ENCODE peak calls at places on chromosomes 11 and 22, in four cellular contexts. M is K562, O is sigmoid colon, H is suprapubic skin. J is an unnamed sample.

GRCh38 chr11:2837096-2837601 is 48.4 kb downstream of the CDKN1C start:
- DNase-seq in M (peak; percentile 85), H (peak; percentile 91), O (peak; percentile 93), J (peak; percentile 68)

GRCh38 chr22:27755521-27756211 is 45.9 kb downstream of the MN1 start:
- DNase-seq in O (no peak), H (no peak), M (no peak), J (no peak)

GRCh38 chr11:126861796-126862195 is 138.8 kb downstream of the KIRREL3 start:
- DNase-seq in H (no peak), O (no peak), M (no peak), J (no peak)

GRCh38 chr11:65497141-65498041 is 1.5 kb upstream of the MALAT1 start:
- DNase-seq in H (peak; percentile 99), O (peak; percentile 100), M (peak; percentile 86), J (peak; percentile 99)

GRCh38 chr22:20062766-20063083 is 17.3 kb upstream of the DGCR8 start:
- DNase-seq in O (no peak), M (no peak), H (no peak), J (no peak)

GRCh38 chr22:46674367-46674781 is 54.2 kb downstream of the GRAMD4 start:
- DNase-seq in H (no peak), M (no peak), O (peak; percentile 83), J (peak; percentile 61)

GRCh38 chr11:87477321-87477720 is 439.6 kb downstream of the TMEM135 start:
- DNase-seq in O (no peak), M (no peak), H (no peak), J (no peak)

GRCh38 chr22:48701296-48702030 is 1126.2 kb downstream of the BRD1 start:
- DNase-seq in O (no peak), M (no peak), H (no peak), J (no peak)

GRCh38 chr11:63532799-63533475 is 3.7 kb upstream of the PLAAT4 start:
- DNase-seq in M (no peak), O (no peak), H (no peak), J (no peak)

GRCh38 chr11:68686486-68686885 is 2.1 kb downstream of the GAL start:
- DNase-seq in O (peak; percentile 53), M (no peak), H (peak; percentile 52), J (no peak)

GRCh38 chr11:46251954-46252353 is 25.5 kb upstream of the CREB3L1 start:
- DNase-seq in O (no peak), H (no peak), M (no peak), J (no peak)

GRCh38 chr11:30143098-30143705 is 87.6 kb upstream of the FSHB start:
- DNase-seq in O (no peak), M (peak; percentile 39), H (no peak), J (no peak)

GRCh38 chr11:134025086-134025437 is 43.8 kb upstream of the JAM3 start:
- DNase-seq in O (no peak), H (no peak), M (no peak), J (no peak)

GRCh38 chr11:85809191-85809590 is 1.8 kb downstream of the SYTL2 start:
- DNase-seq in M (no peak), O (no peak), H (no peak), J (no peak)

GRCh38 chr11:72655014-72655413 is 19.2 kb downstream of the PDE2A start:
- DNase-seq in O (no peak), M (no peak), H (no peak), J (no peak)

GRCh38 chr11:72652133-72652532 is 22.1 kb downstream of the PDE2A start:
- DNase-seq in H (no peak), O (no peak), M (no peak), J (no peak)

GRCh38 chr11:72653616-72654000 is 20.6 kb downstream of the PDE2A start:
- DNase-seq in H (no peak), M (no peak), O (no peak), J (no peak)

GRCh38 chr11:72655896-72656464 is 18.2 kb downstream of the PDE2A start:
- DNase-seq in M (no peak), O (no peak), H (no peak), J (no peak)

GRCh38 chr11:72652871-72653615 is 21.2 kb downstream of the PDE2A start:
- DNase-seq in M (peak; percentile 82), H (no peak), O (no peak), J (no peak)
- TF ChIP-seq EP300 in M (peak; percentile 18), H (no peak), O (no peak), J (no peak)

GRCh38 chr11:1262172-1263006 is 39.5 kb downstream of the MUC5B start:
- DNase-seq in M (peak; percentile 85), O (peak; percentile 97), H (peak; percentile 98), J (peak; percentile 96)
- TF ChIP-seq POLR2A in M (peak; percentile 86), O (no peak), H (no peak), J (peak; percentile 52)

GRCh38 chr11:117218133-117218915 is 13.5 kb downstream of the PCSK7 start:
- DNase-seq in O (peak; percentile 85), M (no peak), H (no peak), J (peak; percentile 7)

GRCh38 chr11:117219001-117219400 is 12.9 kb downstream of the PCSK7 start:
- DNase-seq in M (no peak), H (no peak), O (peak; percentile 63), J (no peak)

GRCh38 chr11:117219995-117220394 is 11.9 kb downstream of the PCSK7 start:
- DNase-seq in H (no peak), M (no peak), O (peak; percentile 35), J (no peak)

GRCh38 chr11:117220568-117220967 is 11.3 kb downstream of the PCSK7 start:
- DNase-seq in O (peak; percentile 94), M (no peak), H (no peak), J (no peak)

DNA sequence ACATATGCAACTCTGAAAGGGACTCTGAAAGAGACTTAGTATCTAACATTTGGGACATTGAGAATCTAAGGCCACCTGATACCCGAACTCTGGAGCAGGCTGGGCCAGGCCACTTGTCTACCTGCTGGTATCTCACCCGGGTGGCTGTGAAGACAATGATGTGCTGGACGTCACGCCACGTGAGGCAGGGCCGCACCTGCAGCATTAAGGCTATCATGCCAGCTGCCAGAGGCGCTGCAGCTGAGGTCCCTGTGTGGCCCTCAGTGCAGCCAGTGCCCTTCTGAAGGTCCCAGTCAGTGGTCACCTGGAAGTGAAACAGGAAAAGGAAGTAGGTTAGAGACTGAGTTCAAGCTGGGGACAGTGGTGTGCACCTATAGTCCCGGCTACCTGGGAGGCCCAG is 12.4 kb downstream of the PCSK7 start:
- DNase-seq in O (peak; percentile 64), M (no peak), H (no peak), J (peak; percentile 7)
- TF ChIP-seq POLR2AphosphoS5 in O (no peak), M (no peak), H (no peak), J (no peak)

GRCh38 chr22:36215976-36216375 is 14.4 kb upstream of the APOL4 start:
- DNase-seq in O (no peak), M (no peak), H (no peak), J (no peak)
- TF ChIP-seq EP300 in O (no peak), M (no peak), H (no peak), J (no peak)

DNA sequence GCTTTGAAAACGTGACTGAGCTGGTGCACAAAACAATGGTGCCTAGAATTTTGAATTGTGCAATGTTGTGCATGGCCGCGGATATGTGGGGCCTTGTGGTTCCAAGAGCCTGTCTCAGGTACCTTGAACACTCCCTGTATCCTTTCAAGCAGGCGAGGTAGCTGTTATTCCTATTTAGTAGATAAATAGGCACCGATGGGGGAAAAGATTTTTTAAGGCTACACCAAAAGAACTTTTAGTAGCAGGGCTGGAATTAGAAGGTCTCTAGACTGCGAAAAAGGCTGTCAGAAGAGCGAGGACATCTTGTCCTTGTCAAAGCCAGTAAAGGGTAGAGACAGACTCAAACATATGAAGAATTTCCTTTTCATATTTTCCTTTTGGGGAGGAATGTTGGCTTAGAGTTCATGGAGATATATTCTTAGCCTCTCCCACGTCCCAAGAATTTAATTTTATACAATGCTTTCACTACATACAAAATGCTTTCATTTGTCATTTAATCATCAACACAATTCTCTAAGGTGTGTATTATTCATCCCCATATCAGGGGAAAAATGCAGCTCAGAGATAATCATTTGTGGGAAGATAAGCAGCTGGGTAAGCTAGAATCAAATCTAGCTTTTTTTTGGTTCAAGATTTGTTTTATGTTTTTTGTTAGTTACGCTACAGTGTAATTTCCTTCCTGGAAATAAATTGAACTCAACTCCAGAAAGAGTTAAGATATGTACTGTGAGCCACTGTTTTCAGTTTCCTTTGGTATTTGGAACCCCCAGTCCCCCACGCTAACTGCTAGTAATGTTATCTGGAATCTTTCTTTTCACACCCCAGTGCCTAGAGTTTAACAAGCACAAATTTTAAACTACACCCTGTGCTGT is 1.7 kb upstream of the HSPA8 start:
- DNase-seq in H (no peak), O (peak; percentile 79), M (no peak), J (peak; percentile 52)
- TF ChIP-seq POLR2A in H (no peak), O (no peak), M (no peak), J (no peak)

GRCh38 chr11:128259816-128260215 is 327.5 kb downstream of the ETS1 start:
- DNase-seq in H (no peak), O (no peak), M (no peak), J (no peak)
- TF ChIP-seq POLR2AphosphoS5 in H (no peak), O (no peak), M (no peak), J (no peak)

DNA sequence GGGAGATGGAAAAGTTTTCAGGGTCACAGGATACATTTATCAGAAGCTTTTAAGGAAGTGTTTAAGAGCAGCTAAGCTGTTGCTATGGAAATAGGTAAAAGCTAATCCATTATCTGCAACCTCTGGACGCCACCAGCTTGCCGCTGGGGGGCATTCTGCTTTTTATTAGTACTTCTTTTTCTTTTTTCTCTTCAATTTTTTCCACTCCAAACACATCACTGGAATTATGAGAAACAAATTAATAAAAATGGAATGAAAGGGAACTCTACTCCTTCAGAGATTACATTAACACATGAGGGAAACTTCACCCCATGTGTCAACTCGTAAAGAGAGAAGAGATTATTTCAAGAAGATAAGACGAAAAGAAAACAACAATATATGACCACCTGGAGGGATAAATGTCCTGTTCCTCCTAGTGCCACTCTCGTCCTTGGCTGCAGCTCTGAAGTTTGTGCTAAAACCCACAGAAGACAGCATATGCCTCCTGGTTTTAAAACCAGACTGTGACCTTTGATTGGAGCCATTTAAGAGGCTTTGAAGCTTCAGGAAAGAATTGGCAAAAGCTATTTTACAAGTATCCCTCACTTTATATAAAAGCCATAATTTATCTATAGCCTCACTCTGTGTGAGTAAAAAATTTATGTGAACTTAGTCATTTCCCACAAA is 972.8 kb downstream of the OPCML start:
- DNase-seq in M (no peak), O (no peak), H (no peak), J (no peak)
- TF ChIP-seq EP300 in M (no peak), O (no peak), H (no peak), J (no peak)